ENCODE peak calls at places on chromosomes 11 and 22, in eight cellular contexts. E is AG04450; T is GM23338; F is body of pancreas; U is cardiac muscle cell; N is naive thymus-derived CD4-positive, alpha-beta T cell; O is fibroblast of mammary gland; K is fibroblast of villous mesenchyme. L is an unnamed sample.

GRCh38 chr11:68950776-68951175 is 30.0 kb downstream of the MRGPRD start:
- DNase-seq in F (no peak), O (no peak), E (no peak), K (no peak), U (no peak), T (peak), N (no peak), L (no peak)

GRCh38 chr22:23868580-23868979 is 10.9 kb downstream of the SLC2A11 start:
- DNase-seq in O (no peak), F (no peak), K (no peak), E (no peak), U (no peak), N (no peak), T (no peak), L (no peak)

GRCh38 chr11:135074397-135074998 is 662.5 kb upstream of the B3GAT1 start:
- DNase-seq in F (no peak), O (peak), E (no peak), T (peak), U (peak), K (no peak), N (no peak), L (no peak)

GRCh38 chr11:94877446-94878200 is 95.7 kb downstream of the CWC15 start:
- DNase-seq in F (no peak), N (no peak), K (peak), T (no peak), E (no peak), O (no peak), U (peak), L (no peak)

GRCh38 chr22:20111045-20111688 is 4.7 kb upstream of the RANBP1 start:
- DNase-seq in K (no peak), U (peak), T (peak), F (no peak), E (no peak), N (no peak), O (peak), L (no peak)

GRCh38 chr22:30565341-30565740 is 9.1 kb downstream of the GAL3ST1 start:
- DNase-seq in O (peak), N (no peak), T (no peak), U (peak), F (no peak), K (peak), E (no peak), L (no peak)

GRCh38 chr22:27651486-27651885 is 150.1 kb downstream of the MN1 start:
- DNase-seq in K (no peak), F (no peak), N (no peak), U (no peak), T (no peak), O (no peak), E (no peak), L (no peak)

GRCh38 chr11:115930886-115931537 is 426.8 kb upstream of the CADM1 start:
- DNase-seq in E (no peak), U (no peak), T (no peak), O (no peak), K (no peak), N (no peak), F (no peak), L (no peak)

GRCh38 chr11:88352139-88352538 is 14.6 kb upstream of the CTSC start:
- DNase-seq in N (no peak), E (no peak), T (no peak), U (peak), O (no peak), K (peak), F (no peak), L (no peak)

GRCh38 chr22:37819100-37819433 is 4.1 kb upstream of the GALR3 start:
- DNase-seq in N (no peak), U (no peak), F (no peak), O (no peak), T (peak), E (no peak), K (no peak), L (no peak)

GRCh38 chr22:37817705-37818311 is 5.4 kb upstream of the GALR3 start:
- DNase-seq in U (peak), N (peak), O (peak), K (peak), F (peak), T (peak), E (no peak), L (peak)

GRCh38 chr22:37818397-37819099 is 4.6 kb upstream of the GALR3 start:
- DNase-seq in F (peak), K (peak), N (peak), T (peak), E (no peak), O (peak), U (peak), L (no peak)

GRCh38 chr22:37822079-37822833 is 926 bp upstream of the GALR3 start:
- DNase-seq in N (no peak), U (no peak), T (peak), K (no peak), F (no peak), O (no peak), E (no peak), L (no peak)

GRCh38 chr22:37820350-37820749 is 2.8 kb upstream of the GALR3 start:
- DNase-seq in U (no peak), K (no peak), E (no peak), N (no peak), F (no peak), T (no peak), O (no peak), L (no peak)
- H3K4me3 ChIP-seq in U (no peak), K (no peak), E (no peak), N (no peak), F (no peak), T (no peak), O (no peak), L (no peak)

GRCh38 chr11:119854521-119854920 is 125.5 kb upstream of the NECTIN1 start:
- DNase-seq in N (no peak), E (no peak), K (no peak), T (no peak), U (no peak), F (no peak), O (no peak), L (no peak)
- H3K4me3 ChIP-seq in N (no peak), E (no peak), K (no peak), T (no peak), U (no peak), F (no peak), O (no peak), L (no peak)

DNA sequence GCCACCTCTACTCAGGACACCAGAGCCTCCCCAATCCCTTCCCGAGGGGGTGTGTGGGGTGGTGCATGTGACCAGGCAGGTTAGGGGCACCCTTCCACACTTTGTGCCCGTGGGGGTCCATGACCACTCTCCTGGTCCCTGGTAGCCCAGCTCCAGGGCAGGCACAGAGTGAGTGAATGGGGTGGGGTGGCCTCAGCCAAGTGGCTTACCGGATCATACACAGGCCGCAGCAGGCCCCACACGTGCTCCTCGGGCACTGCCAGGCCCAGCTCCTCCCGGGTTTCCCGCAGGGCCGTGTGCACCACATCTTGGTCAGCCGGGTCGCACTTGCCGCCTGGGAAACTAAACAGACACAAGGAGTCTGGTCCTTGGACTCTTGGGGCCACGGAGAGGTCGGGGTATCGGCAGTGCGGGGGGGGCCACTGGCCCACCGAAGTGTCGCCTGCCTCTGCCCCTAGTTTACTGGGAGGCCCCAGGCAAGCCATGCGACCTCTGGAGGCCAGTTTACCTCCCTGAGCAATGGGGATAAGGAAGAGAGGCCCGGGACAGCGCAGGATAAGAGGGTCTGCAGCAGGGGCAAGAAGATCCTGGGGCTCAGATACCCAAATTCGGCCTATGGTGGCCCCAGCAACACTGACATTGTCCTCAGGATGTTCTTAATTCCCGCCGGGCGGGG is 889 bp downstream of the NUDT8 start:
- DNase-seq in N (no peak), O (no peak), K (no peak), T (no peak), E (no peak), F (peak), U (no peak), L (no peak)
- H3K4me3 ChIP-seq in N (no peak), O (no peak), K (no peak), T (peak), E (no peak), F (no peak), U (peak), L (peak)

GRCh38 chr11:8355418-8355742 is 91.7 kb upstream of the LMO1 start:
- DNase-seq in U (no peak), O (no peak), N (no peak), F (no peak), E (no peak), T (no peak), K (no peak), L (no peak)
- H3K4me3 ChIP-seq in U (no peak), O (no peak), N (no peak), F (no peak), E (no peak), T (no peak), K (no peak), L (no peak)

DNA sequence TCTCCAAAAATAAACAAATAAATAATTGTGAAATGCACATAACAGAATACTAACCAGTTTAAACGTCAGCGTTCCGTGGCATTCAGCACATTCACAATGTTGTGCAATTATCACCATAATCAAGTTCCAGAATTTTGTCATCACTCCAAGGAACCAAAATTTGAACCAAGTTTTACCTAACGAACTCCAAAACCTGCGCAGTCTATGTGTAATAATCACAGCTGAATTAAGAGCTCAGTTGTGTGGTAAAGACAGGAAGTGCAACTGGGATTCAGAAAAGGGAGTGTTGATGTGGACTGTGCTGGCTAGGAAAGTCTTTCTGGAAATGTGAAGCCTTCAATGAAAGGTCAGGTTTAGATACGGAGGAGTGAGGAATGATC is 5.4 kb upstream of the MCAM start:
- DNase-seq in O (no peak), K (peak), T (no peak), U (peak), E (no peak), N (no peak), F (no peak), L (no peak)
- H3K4me3 ChIP-seq in O (no peak), K (no peak), T (peak), U (no peak), E (no peak), N (no peak), F (no peak), L (no peak)

GRCh38 chr22:21643533-21644357 is 1.6 kb downstream of the SDF2L1 start:
- DNase-seq in F (no peak), N (no peak), K (no peak), O (no peak), U (no peak), E (no peak), T (no peak), L (no peak)
- H3K4me3 ChIP-seq in F (no peak), N (peak), K (peak), O (peak), U (no peak), E (peak), T (peak), L (no peak)

GRCh38 chr22:46074771-46075551 is 75.4 kb upstream of the PPARA start:
- DNase-seq in K (no peak), U (no peak), N (no peak), F (peak), E (no peak), O (no peak), T (peak), L (no peak)
- H3K4me3 ChIP-seq in K (peak), U (no peak), N (no peak), F (peak), E (peak), O (peak), T (peak), L (peak)

GRCh38 chr11:70606951-70607330 is 208.6 kb downstream of the CTTN start:
- DNase-seq in K (no peak), U (no peak), F (no peak), N (no peak), E (no peak), T (no peak), O (no peak), L (no peak)

GRCh38 chr11:70607561-70607960 is 209.2 kb downstream of the CTTN start:
- DNase-seq in K (no peak), U (no peak), E (no peak), N (no peak), F (no peak), O (no peak), T (no peak), L (no peak)

GRCh38 chr11:70610561-70610960 is 212.2 kb downstream of the CTTN start:
- DNase-seq in F (no peak), K (no peak), O (peak), N (no peak), T (no peak), E (no peak), U (peak), L (no peak)

GRCh38 chr11:70606248-70606950 is 208.1 kb downstream of the CTTN start:
- DNase-seq in E (no peak), T (no peak), U (no peak), K (no peak), O (no peak), F (no peak), N (no peak), L (no peak)

GRCh38 chr11:70608568-70609314 is 210.4 kb downstream of the CTTN start:
- DNase-seq in K (peak), N (no peak), O (peak), T (no peak), U (peak), E (no peak), F (no peak), L (no peak)
- H3K4me3 ChIP-seq in K (no peak), N (no peak), O (no peak), T (no peak), U (no peak), E (no peak), F (no peak), L (no peak)

DNA sequence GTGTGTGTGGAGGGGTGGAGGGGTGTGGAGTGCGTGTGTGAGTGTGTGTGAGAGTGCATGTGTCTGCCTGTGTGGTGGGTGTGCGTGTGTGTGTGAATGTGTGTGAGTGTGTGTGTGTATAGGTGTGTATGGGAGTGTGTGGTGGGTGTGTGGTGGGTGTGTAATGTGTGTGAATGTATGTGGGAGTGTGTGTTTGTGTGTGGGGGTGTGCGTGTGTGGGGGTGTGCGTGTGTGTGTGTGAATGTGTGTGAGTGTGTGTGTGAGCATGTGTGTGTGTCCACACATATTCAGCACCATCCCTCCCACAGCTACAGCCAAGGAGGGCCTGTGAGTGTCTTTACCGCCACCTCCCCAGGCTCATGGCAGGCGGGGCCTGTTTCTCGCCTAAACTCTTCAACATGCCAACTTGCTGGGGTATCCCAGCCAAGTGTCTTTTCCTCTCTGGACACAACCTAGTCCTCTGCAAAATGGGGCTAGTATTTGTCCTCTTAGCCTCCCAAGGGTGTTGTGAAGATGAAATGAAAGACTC is 11.8 kb downstream of the LMO1 start:
- DNase-seq in U (no peak), E (no peak), N (no peak), F (no peak), K (no peak), T (no peak), O (no peak), L (peak)
- H3K4me3 ChIP-seq in U (no peak), E (no peak), N (no peak), F (no peak), K (no peak), T (no peak), O (no peak), L (no peak)